ENCODE peak calls at places on chromosomes 16 and 17, in eight cellular contexts. Q is sciatic nerve; D is testis; S is GM04504; B is activated T-cell treated with anti-CD3 and anti-CD28 coated beads, Interleukin-2, amount 50 U/mL, for 72 hours; K is nephron progenitor cell; P is mammary epithelial cell; T is IMR-90. Z is an unnamed sample.

GRCh38 chr17:73599599-73599998 is 44.6 kb downstream of the SDK2 start:
- DNase-seq in T (no peak), P (no peak), K (no peak), S (no peak), B (no peak), Q (no peak), D (no peak), Z (no peak)

GRCh38 chr16:13919330-13919682 is 648 bp upstream of the ERCC4 start:
- DNase-seq in B (peak; percentile 12), K (no peak), Q (no peak), S (no peak), D (no peak), P (peak; percentile 45), T (peak; percentile 45), Z (no peak)

GRCh38 chr16:77271532-77272426 is 72.6 kb downstream of the SYCE1L start:
- DNase-seq in B (no peak), S (no peak), Q (no peak), K (no peak), T (no peak), D (no peak), P (no peak), Z (no peak)

GRCh38 chr17:46264456-46265198 is 30.3 kb upstream of the LRRC37A start:
- DNase-seq in K (no peak), T (peak; percentile 92), S (peak; percentile 40), P (peak; percentile 89), B (no peak), Q (no peak), D (no peak), Z (no peak)

GRCh38 chr16:78748471-78748929 is 649.0 kb downstream of the WWOX start:
- DNase-seq in D (no peak), B (no peak), P (no peak), Q (no peak), T (no peak), K (no peak), S (no peak), Z (no peak)

GRCh38 chr16:85819711-85820110 is 20.2 kb downstream of the COX4I1 start:
- DNase-seq in B (no peak), Q (no peak), K (no peak), S (no peak), D (no peak), T (no peak), P (no peak), Z (no peak)

GRCh38 chr16:2786061-2786825 is 1.1 kb downstream of the PRSS33 start:
- DNase-seq in K (no peak), Q (peak; percentile 34), D (no peak), B (no peak), P (no peak), T (no peak), S (no peak), Z (peak; percentile 20)

GRCh38 chr16:56351481-56351880 is 73.9 kb downstream of the AMFR start:
- DNase-seq in D (no peak), Q (no peak), P (no peak), B (no peak), T (no peak), S (no peak), K (no peak), Z (peak; percentile 53)

GRCh38 chr16:29756654-29757053 is 10.9 kb upstream of the C16orf54 start:
- DNase-seq in P (no peak), Q (no peak), B (no peak), K (no peak), T (peak; percentile 6), D (no peak), S (no peak), Z (no peak)

GRCh38 chr16:87487361-87487924 is 5.4 kb downstream of the ZCCHC14 start:
- DNase-seq in T (no peak), B (no peak), K (no peak), D (peak; percentile 59), Q (no peak), P (peak; percentile 88), S (no peak), Z (peak; percentile 66)

GRCh38 chr16:57788951-57789350 is 13.3 kb downstream of the KIFC3 start:
- DNase-seq in D (no peak), K (no peak), T (no peak), P (no peak), Q (no peak), B (no peak), S (no peak), Z (no peak)

GRCh38 chr17:38893612-38894011 is 23.8 kb downstream of the LASP1 start:
- DNase-seq in P (no peak), B (peak; percentile 50), D (no peak), Q (no peak), K (no peak), T (no peak), S (no peak), Z (no peak)

GRCh38 chr17:70906808-70907207 is 737.5 kb downstream of the KCNJ2 start:
- DNase-seq in D (no peak), T (peak; percentile 62), P (no peak), K (no peak), B (no peak), S (no peak), Q (no peak), Z (no peak)

GRCh38 chr17:6611231-6611630 is 29.3 kb downstream of the KIAA0753 start:
- DNase-seq in D (no peak), B (no peak), S (no peak), K (no peak), Q (no peak), T (no peak), P (no peak), Z (no peak)

GRCh38 chr16:11398851-11399250 is 53.6 kb downstream of the RMI2 start:
- DNase-seq in P (no peak), T (no peak), K (no peak), Q (no peak), B (no peak), D (no peak), S (no peak), Z (no peak)

GRCh38 chr16:4488486-4488967 is 12.3 kb downstream of the HMOX2 start:
- DNase-seq in Q (no peak), K (no peak), P (no peak), S (no peak), T (peak; percentile 20), D (no peak), B (no peak), Z (no peak)

GRCh38 chr16:82655315-82655714 is 28.5 kb downstream of the CDH13 start:
- DNase-seq in S (peak; percentile 84), K (no peak), P (no peak), T (peak; percentile 94), B (peak; percentile 84), Q (no peak), D (no peak), Z (no peak)

GRCh38 chr17:72021417-72022041 is 99.3 kb upstream of the SOX9 start:
- DNase-seq in T (no peak), D (no peak), B (no peak), P (no peak), S (no peak), Q (no peak), K (no peak), Z (no peak)

GRCh38 chr17:8062435-8062806 is 23.6 kb downstream of the ALOX15B start:
- DNase-seq in S (no peak), D (no peak), P (no peak), Q (no peak), T (peak; percentile 25), K (no peak), B (no peak), Z (no peak)

GRCh38 chr17:29140631-29141483 is 39.3 kb downstream of the MYO18A start:
- DNase-seq in T (peak; percentile 32), S (no peak), B (peak; percentile 45), K (peak; percentile 59), D (peak; percentile 49), P (no peak), Q (no peak), Z (peak; percentile 79)

GRCh38 chr16:2250652-2251280 is 621 bp downstream of the ECI1 start:
- DNase-seq in S (no peak), T (no peak), Q (no peak), B (peak; percentile 48), K (peak; percentile 30), P (peak; percentile 53), D (peak; percentile 44), Z (peak; percentile 73)

GRCh38 chr16:4746991-4747574 is 12.7 kb downstream of the DNAAF8 start:
- DNase-seq in K (no peak), P (no peak), S (no peak), Q (no peak), D (peak; percentile 52), T (no peak), B (no peak), Z (no peak)

GRCh38 chr16:1615761-1616160 is 3.6 kb downstream of the CRAMP1 start:
- DNase-seq in Q (no peak), T (peak; percentile 57), B (no peak), K (no peak), D (no peak), P (no peak), S (no peak), Z (no peak)

GRCh38 chr17:68356520-68356919 is 65.2 kb downstream of the ARSG start:
- DNase-seq in P (no peak), K (no peak), S (no peak), B (peak; percentile 78), Q (no peak), D (no peak), T (no peak), Z (no peak)

GRCh38 chr17:15918661-15919259 is 26.2 kb upstream of the ADORA2B start:
- DNase-seq in K (no peak), T (no peak), P (no peak), B (no peak), D (no peak), Q (no peak), S (no peak), Z (no peak)

GRCh38 chr16:57102888-57103879 is 10.8 kb downstream of the CPNE2 start:
- DNase-seq in Q (no peak), D (no peak), B (no peak), S (no peak), K (no peak), T (no peak), P (no peak), Z (no peak)

GRCh38 chr16:10128397-10129258 is 53.6 kb downstream of the GRIN2A start:
- DNase-seq in P (no peak), D (no peak), B (no peak), T (no peak), S (peak; percentile 26), K (no peak), Q (no peak), Z (no peak)

GRCh38 chr17:61759362-61759761 is 104.0 kb downstream of the BRIP1 start:
- DNase-seq in D (no peak), Q (no peak), P (no peak), S (no peak), B (no peak), K (no peak), T (no peak), Z (no peak)

GRCh38 chr16:22073350-22073749 is 19.0 kb upstream of the VWA3A start:
- DNase-seq in T (peak; percentile 15), P (no peak), B (no peak), D (no peak), Q (no peak), S (no peak), K (no peak), Z (no peak)

GRCh38 chr17:76688165-76688622 is 22.6 kb downstream of the MXRA7 start:
- DNase-seq in T (no peak), D (no peak), K (no peak), Q (no peak), S (no peak), B (no peak), P (peak; percentile 35), Z (peak; percentile 79)

GRCh38 chr17:35254107-35254802 is 11.4 kb downstream of the SLFN5 start:
- DNase-seq in S (peak; percentile 95), P (peak; percentile 91), T (peak; percentile 97), K (no peak), D (peak; percentile 30), B (no peak), Q (no peak), Z (no peak)

GRCh38 chr17:48586355-48586924 is 3.6 kb downstream of the HOXB3 start:
- DNase-seq in B (peak; percentile 62), S (no peak), T (peak; percentile 41), D (no peak), P (no peak), K (no peak), Q (no peak), Z (no peak)

GRCh38 chr16:521381-522210 is 5.9 kb upstream of the CAPN15 start:
- DNase-seq in B (no peak), D (no peak), P (no peak), K (no peak), Q (no peak), S (no peak), T (no peak), Z (no peak)

Z was measured in Right ventricle myocardium inferior.